ENCODE peak calls at places on chromosomes 7 and 10, in five cellular contexts. C is tibial nerve, R is transverse colon, D is A549, O is esophagus muscularis mucosa. G is an unnamed sample. For H3K4me1, the result is how much of the 10 kb centered on the place peaks cover.

GRCh38 chr10:69418052-69418752 is 1.5 kb upstream of the TACR2 start:
- DNase-seq in C (no peak), R (peak), D (no peak), O (no peak), G (no peak)

GRCh38 chr10:14382022-14382421 is 51.3 kb upstream of the FRMD4A start:
- DNase-seq in C (no peak), R (no peak), D (no peak), O (no peak), G (no peak)

GRCh38 chr10:103265712-103266329 is 11.1 kb upstream of the INA start:
- DNase-seq in C (peak), R (peak), D (peak), O (no peak), G (peak)

GRCh38 chr10:12892924-12893323 is 108.6 kb downstream of the CCDC3 start:
- DNase-seq in C (no peak), R (no peak), D (no peak), O (no peak), G (no peak)

GRCh38 chr7:128982105-128982504 is 44.4 kb downstream of the IRF5 start:
- DNase-seq in C (no peak), R (no peak), D (no peak), O (no peak), G (no peak)

GRCh38 chr10:68139451-68140272 is 30.4 kb downstream of the MYPN start:
- DNase-seq in C (no peak), R (no peak), D (no peak), O (no peak), G (no peak)

GRCh38 chr7:118006979-118007378 is 133.7 kb upstream of the CTTNBP2 start:
- DNase-seq in C (no peak), R (no peak), D (no peak), O (no peak), G (no peak)

GRCh38 chr7:99109108-99110051 is 34.5 kb downstream of the SMURF1 start:
- DNase-seq in C (no peak), R (no peak), D (no peak), O (no peak), G (no peak)

GRCh38 chr7:141430426-141431142 is 120.6 kb upstream of the AGK start:
- DNase-seq in C (no peak), R (no peak), D (no peak), O (no peak), G (no peak)

GRCh38 chr7:27260211-27260610 is 17.6 kb downstream of the EVX1 start:
- DNase-seq in C (no peak), R (no peak), D (no peak), O (no peak), G (no peak)

GRCh38 chr10:6083523-6084475 is 5.0 kb upstream of the RBM17 start:
- DNase-seq in C (no peak), R (no peak), D (no peak), O (no peak), G (no peak)

GRCh38 chr10:91422915-91423314 is 12.8 kb downstream of the HECTD2 start:
- DNase-seq in C (no peak), R (no peak), D (no peak), O (no peak), G (no peak)

GRCh38 chr10:113959383-113959760 is 84.3 kb upstream of the ADRB1 start:
- DNase-seq in C (no peak), R (peak), D (no peak), O (no peak), G (no peak)

GRCh38 chr10:70695241-70696030 is 23.1 kb downstream of the ADAMTS14 start:
- DNase-seq in C (no peak), R (no peak), D (no peak), O (no peak), G (no peak)

GRCh38 chr7:70486977-70487376 is 645.0 kb upstream of the GALNT17 start:
- DNase-seq in C (no peak), R (no peak), D (no peak), O (no peak), G (no peak)

GRCh38 chr7:103446046-103446520 is at the start of gene SLC26A5:
- DNase-seq in C (no peak), R (peak), D (no peak), O (no peak), G (no peak)

GRCh38 chr10:51029172-51029641 is 45.1 kb upstream of the PRKG1 start:
- DNase-seq in C (no peak), R (no peak), D (no peak), O (no peak), G (no peak)

GRCh38 chr10:51030480-51030879 is 43.8 kb upstream of the PRKG1 start:
- DNase-seq in C (no peak), R (no peak), D (no peak), O (no peak), G (no peak)

GRCh38 chr10:51031995-51032394 is 42.3 kb upstream of the PRKG1 start:
- DNase-seq in C (no peak), R (no peak), D (no peak), O (no peak), G (no peak)

GRCh38 chr10:51035344-51035743 is 38.9 kb upstream of the PRKG1 start:
- DNase-seq in C (no peak), R (peak), D (no peak), O (no peak), G (no peak)

DNA sequence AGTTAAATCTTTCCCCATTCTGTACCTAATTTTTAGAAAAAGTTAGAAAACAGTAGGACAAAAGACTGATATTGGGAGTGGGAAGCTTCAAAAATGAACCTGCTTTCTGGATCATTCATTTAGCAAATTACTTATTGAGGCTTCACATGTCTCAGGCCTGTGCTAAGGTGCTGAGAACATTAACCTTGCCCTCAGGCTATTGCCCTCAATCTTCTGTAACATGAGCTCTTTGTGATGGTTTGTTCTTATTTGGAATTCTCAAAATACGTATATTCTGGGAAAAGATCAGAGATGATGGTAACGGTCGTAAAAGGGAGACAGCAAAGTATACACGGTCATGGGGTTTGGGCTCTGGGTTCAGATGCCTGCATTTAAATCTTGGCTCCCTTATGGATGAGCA is 39.5 kb upstream of the PRKG1 start:
- DNase-seq in C (no peak), R (no peak), D (no peak), O (no peak), G (no peak)
- TF ChIP-seq EP300 in C (no peak), R (no peak), D (no peak), O (no peak), G (no peak)

GRCh38 chr7:11456574-11456973 is 375.4 kb downstream of the THSD7A start:
- DNase-seq in C (no peak), R (no peak), D (no peak), O (no peak), G (no peak)
- H3K4me1 ChIP-seq in C (under half), R (under half), D (under half), O (under half), G (under half)

DNA sequence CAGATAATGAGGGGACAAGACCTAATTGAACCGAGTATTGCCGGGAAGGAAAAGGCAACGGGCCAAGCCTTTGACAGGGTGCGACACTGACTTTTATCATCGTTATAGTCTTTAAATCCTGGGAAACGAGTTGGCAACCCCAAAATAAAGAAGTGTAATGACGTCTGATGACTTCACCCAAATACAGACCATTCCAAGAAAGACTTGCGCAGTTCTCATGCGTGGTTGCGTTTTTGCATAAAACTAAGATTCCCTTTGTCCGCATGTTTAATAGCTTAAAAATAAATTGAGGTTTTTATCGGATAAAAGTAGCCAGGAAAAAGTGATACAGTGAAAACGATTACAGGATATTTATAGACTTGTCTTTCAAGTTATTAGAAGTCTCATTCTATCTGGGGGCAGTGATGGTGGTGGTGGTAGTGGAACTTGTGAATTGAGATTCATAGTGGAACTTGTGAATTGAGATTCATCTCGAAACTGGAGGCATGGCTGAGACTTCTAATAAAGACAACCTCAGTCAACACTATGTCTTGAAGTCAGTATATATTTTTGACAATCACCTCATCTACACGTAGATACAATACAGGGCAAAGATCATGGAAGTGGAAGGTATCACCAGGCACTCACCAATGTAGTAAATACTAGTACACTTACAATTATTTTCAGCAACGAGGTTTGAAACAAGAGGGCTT is 1.2 kb upstream of the NAMPT start:
- DNase-seq in C (peak), R (no peak), D (no peak), O (no peak), G (peak)
- TF ChIP-seq EP300 in C (no peak), R (no peak), D (no peak), O (peak), G (no peak)

DNA sequence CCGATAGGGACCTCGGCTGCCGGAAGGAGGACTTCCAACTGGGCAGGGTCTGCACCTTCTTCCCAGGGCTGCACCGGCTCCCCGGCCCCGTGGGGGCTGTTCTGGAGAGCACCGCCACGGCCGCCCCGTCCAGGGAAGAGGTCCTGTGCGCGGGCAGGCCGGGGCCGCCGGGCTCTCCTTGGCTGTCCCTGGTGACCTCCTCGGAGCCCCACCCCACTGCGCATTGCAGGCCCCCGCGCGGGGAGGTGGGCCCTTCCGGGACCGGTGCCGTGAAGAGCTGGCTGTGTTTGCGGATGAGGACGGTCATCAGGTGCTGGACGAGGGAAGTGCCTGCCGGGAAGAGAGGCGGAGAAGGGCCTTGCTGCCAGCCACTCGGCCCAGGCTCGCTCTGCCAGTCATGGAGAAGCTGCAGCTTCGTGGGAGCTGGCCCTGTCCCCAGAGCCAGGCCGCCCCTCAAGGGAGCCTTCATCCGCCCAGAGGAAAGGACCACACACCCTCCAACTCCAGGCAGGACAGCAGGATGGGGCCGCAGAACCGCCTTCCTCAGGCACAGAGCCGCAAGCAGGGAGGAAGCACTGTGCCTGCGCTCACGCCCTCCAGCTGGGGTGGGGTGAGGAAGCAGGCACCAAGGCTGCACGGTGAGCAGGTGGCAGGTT is 144.5 kb downstream of the MAPK8 start:
- DNase-seq in C (no peak), R (no peak), D (no peak), O (peak), G (no peak)
- H3K4me1 ChIP-seq in C (under half), R (under half), D (under half), O (under half), G (under half)

DNA sequence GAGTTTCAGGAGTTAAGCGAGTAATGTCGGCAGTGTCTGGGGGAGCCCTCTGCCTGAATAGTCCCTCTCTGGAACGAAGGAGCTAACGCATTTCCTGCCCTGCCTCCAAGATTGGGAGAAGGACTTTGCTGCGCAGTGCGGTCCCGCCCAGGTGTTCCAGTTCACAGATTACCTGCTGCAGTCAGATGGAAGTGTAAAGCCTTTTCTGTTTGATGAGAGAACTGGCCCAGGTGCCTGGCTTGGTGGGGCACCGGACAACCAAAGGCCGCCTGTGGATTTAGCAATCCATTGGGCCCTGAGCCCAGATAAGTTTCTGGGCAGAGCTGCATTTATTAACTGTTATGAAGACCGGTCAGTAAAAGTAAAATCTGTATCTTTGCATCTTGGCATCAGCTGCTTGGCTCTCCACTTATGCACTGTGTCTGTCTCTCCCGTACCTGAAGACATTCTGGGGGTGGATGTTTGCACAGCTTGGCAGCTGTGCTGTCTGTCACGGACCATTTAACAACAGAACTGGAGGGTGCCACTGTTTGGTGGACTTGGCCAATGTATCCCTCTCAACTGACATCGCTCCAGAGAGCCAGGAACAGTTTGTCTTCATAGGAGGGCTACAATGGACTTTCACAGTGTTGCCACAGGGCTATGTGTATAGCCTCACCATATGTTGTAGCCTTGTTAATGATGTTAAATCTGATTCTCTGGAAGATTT is 654.7 kb upstream of the ZWINT start:
- DNase-seq in C (no peak), R (no peak), D (no peak), O (no peak), G (no peak)
- TF ChIP-seq EP300 in C (no peak), R (no peak), D (no peak), O (no peak), G (no peak)

DNA sequence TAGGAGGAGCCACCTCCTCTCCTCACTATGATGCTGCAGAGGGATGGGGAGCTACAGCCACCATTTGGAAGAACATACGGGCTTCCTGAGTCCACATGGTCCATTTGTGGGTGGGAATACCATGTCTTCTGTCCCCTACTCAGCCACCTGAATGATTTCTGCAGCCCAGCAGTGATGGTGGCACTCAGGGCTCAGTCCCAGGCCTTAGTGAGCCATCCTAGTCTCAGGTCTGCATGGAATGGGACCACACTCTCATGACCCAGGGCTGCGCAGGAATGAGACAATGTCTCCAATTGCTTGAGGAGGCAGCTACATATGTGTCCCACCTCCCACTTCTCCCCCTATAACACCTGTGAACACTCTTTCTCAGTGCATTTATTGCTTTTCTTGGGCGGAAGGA is 4.8 kb downstream of the SFTPA1 start:
- DNase-seq in C (no peak), R (no peak), D (no peak), O (no peak), G (no peak)
- H3K4me1 ChIP-seq in C (under half), R (under half), D (under half), O (under half), G (under half)

GRCh38 chr7:94374231-94374630 is 20.5 kb upstream of the COL1A2 start:
- DNase-seq in C (peak), R (peak), D (no peak), O (no peak), G (peak)
- TF ChIP-seq EP300 in C (no peak), R (no peak), D (no peak), O (no peak), G (no peak)

DNA sequence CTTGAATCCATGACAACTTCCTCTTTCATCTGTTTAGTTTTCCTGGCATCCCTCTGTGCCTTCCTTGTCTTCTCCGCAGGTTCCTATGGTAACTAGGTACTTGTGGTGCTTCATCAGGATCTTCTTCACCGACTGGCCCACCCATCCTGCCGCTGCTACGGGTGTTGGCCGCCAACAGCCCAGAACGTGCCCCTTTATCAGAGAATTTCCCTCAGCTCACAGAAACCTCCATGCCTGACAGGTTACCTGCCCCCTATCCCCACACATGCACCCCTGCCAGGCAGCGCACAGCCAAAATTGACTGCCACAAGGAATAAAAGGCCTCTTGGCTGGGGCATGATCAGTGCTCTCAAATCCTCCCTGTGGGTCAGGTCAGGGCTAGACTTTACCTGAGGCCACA is 27.9 kb upstream of the PPIF start:
- DNase-seq in C (no peak), R (no peak), D (no peak), O (no peak), G (no peak)
- H3K4me1 ChIP-seq in C (under half), R (under half), D (under half), O (under half), G (under half)

GRCh38 chr7:8121243-8121642 is 140.7 kb downstream of the ICA1 start:
- DNase-seq in C (no peak), R (no peak), D (no peak), O (no peak), G (no peak)
- TF ChIP-seq EP300 in C (no peak), R (no peak), D (no peak), O (no peak), G (no peak)

GRCh38 chr10:7788640-7789335 is 811 bp downstream of the ATP5F1C start:
- DNase-seq in C (no peak), R (no peak), D (no peak), O (no peak), G (no peak)
- H3K4me1 ChIP-seq in C (under half), R (half or more), D (under half), O (half or more), G (under half)